ENCODE peak calls at places on chromosome 21, in four cellular contexts. W, O, X and Y are unnamed samples.

GRCh38 chr21:34671891-34672290 is 3.1 kb downstream of the CLIC6 start:
- DNase-seq in O (no peak), X (no peak), W (no peak), Y (no peak)

GRCh38 chr21:39105341-39105765 is 77.9 kb downstream of the PSMG1 start:
- DNase-seq in X (no peak), O (no peak), W (no peak), Y (no peak)

GRCh38 chr21:25080706-25081495 is 526.4 kb downstream of the MRPL39 start:
- DNase-seq in O (peak), X (no peak), W (no peak), Y (no peak)

GRCh38 chr21:28436286-28436932 is 556.3 kb downstream of the LTN1 start:
- DNase-seq in W (no peak), O (peak), X (no peak), Y (peak)

GRCh38 chr21:42403611-42404231 is at the start of gene UBASH3A:
- DNase-seq in O (no peak), X (peak), W (no peak), Y (no peak)

GRCh38 chr21:44643911-44644310 is 2.3 kb upstream of the KRTAP10-11 start:
- DNase-seq in X (no peak), O (no peak), W (no peak), Y (no peak)

GRCh38 chr21:33396966-33397365 is 6.2 kb upstream of the IFNGR2 start:
- DNase-seq in O (peak), W (no peak), X (no peak), Y (no peak)

GRCh38 chr21:27244796-27245195 is 277.9 kb upstream of the ADAMTS5 start:
- DNase-seq in X (no peak), O (no peak), W (no peak), Y (no peak)

GRCh38 chr21:37496972-37497371 is 130.4 kb downstream of the DYRK1A start:
- DNase-seq in W (no peak), X (no peak), O (peak), Y (no peak)

GRCh38 chr21:45592208-45592619 is 50.0 kb upstream of the SLC19A1 start:
- DNase-seq in O (no peak), X (peak), W (no peak), Y (no peak)

GRCh38 chr21:25788677-25789076 is 53.9 kb downstream of the GABPA start:
- DNase-seq in X (no peak), W (no peak), O (no peak), Y (no peak)

GRCh38 chr21:29655577-29655976 is 284.2 kb downstream of the GRIK1 start:
- DNase-seq in X (no peak), O (no peak), W (no peak), Y (no peak)

GRCh38 chr21:33339135-33339534 is 14.4 kb downstream of the IFNAR1 start:
- DNase-seq in X (no peak), O (no peak), W (no peak), Y (no peak)

GRCh38 chr21:14541840-14542495 is 4.1 kb downstream of the SAMSN1 start:
- DNase-seq in X (no peak), W (no peak), O (no peak), Y (no peak)

GRCh38 chr21:44304846-44305245 is 5.0 kb downstream of the PFKL start:
- DNase-seq in O (peak), W (peak), X (no peak), Y (peak)

GRCh38 chr21:39164523-39164922 is 18.7 kb downstream of the PSMG1 start:
- DNase-seq in W (no peak), O (no peak), X (no peak), Y (no peak)

GRCh38 chr21:29095203-29095602 is 21.8 kb upstream of the CCT8 start:
- DNase-seq in X (no peak), W (no peak), O (no peak), Y (no peak)

GRCh38 chr21:31781737-31782136 is 49.8 kb upstream of the SCAF4 start:
- DNase-seq in X (no peak), W (no peak), O (peak), Y (peak)

GRCh38 chr21:42666023-42666747 is 12.8 kb downstream of the PDE9A start:
- DNase-seq in O (no peak), X (no peak), W (peak), Y (no peak)

GRCh38 chr21:45486443-45487160 is 55.6 kb downstream of the SLC19A1 start:
- DNase-seq in W (no peak), X (no peak), O (no peak), Y (no peak)

GRCh38 chr21:38416791-38417190 is 81.5 kb downstream of the ERG start:
- DNase-seq in O (no peak), X (no peak), W (no peak), Y (no peak)

GRCh38 chr21:37751268-37751975 is 164.8 kb downstream of the KCNJ6 start:
- DNase-seq in O (peak), W (no peak), X (no peak), Y (no peak)

GRCh38 chr21:43809853-43810504 is 20.6 kb downstream of the RRP1 start:
- DNase-seq in O (no peak), W (no peak), X (no peak), Y (no peak)

GRCh38 chr21:25963186-25963585 is 207.4 kb downstream of the APP start:
- DNase-seq in X (no peak), O (peak), W (no peak), Y (peak)

GRCh38 chr21:42591170-42591869 is 62.1 kb upstream of the PDE9A start:
- DNase-seq in X (no peak), W (no peak), O (no peak), Y (no peak)

GRCh38 chr21:42080788-42081083 is 9.6 kb downstream of the UMODL1 start:
- DNase-seq in X (no peak), O (peak), W (no peak), Y (no peak)

GRCh38 chr21:36436829-36437744 is 42.8 kb downstream of the CLDN14 start:
- DNase-seq in X (no peak), W (no peak), O (no peak), Y (no peak)

GRCh38 chr21:20661221-20661620 is 337.0 kb upstream of the NCAM2 start:
- DNase-seq in W (no peak), X (no peak), O (no peak), Y (no peak)

GRCh38 chr21:42937960-42938580 is 12.6 kb upstream of the ERVH48-1 start:
- DNase-seq in O (no peak), W (no peak), X (no peak), Y (no peak)

GRCh38 chr21:14740692-14741091 is 194.6 kb upstream of the SAMSN1 start:
- DNase-seq in W (no peak), X (no peak), O (no peak), Y (no peak)

GRCh38 chr21:33655591-33656221 is 13.4 kb downstream of the ITSN1 start:
- DNase-seq in W (no peak), O (peak), X (no peak), Y (peak)

GRCh38 chr21:35239811-35240219 is 190.7 kb upstream of the RUNX1 start:
- DNase-seq in W (peak), O (peak), X (no peak), Y (no peak)

GRCh38 chr21:35203093-35204021 is 154.3 kb upstream of the RUNX1 start:
- DNase-seq in W (no peak), O (peak), X (no peak), Y (no peak)

GRCh38 chr21:29217818-29218252 is 80.9 kb upstream of the BACH1 start:
- DNase-seq in X (no peak), W (no peak), O (peak), Y (no peak)

GRCh38 chr21:31351438-31351837 is 7.4 kb upstream of the TIAM1 start:
- DNase-seq in O (peak), X (no peak), W (no peak), Y (peak)

GRCh38 chr21:17789660-17790059 is 29.5 kb downstream of the C21orf91 start:
- DNase-seq in X (no peak), W (no peak), O (no peak), Y (no peak)

GRCh38 chr21:37945036-37945435 is 28.8 kb upstream of the KCNJ6 start:
- DNase-seq in O (no peak), W (no peak), X (no peak), Y (no peak)

GRCh38 chr21:32966120-32966519 is 59.6 kb upstream of the OLIG2 start:
- DNase-seq in O (no peak), W (no peak), X (no peak), Y (no peak)